ENCODE peak calls at places on chromosomes 16 and 17, in seven cellular contexts. One of them, this sample, is unnamed.

GRCh38 chr17:50813583-50813982 is 21.8 kb upstream of the WFIKKN2 start:
- DNase-seq in breast epithelium: no peak
- DNase-seq in sigmoid colon: no peak
- DNase-seq in pancreas: no peak
- DNase-seq in uterus: no peak
- DNase-seq in cardiac muscle cell: no peak
- DNase-seq in tibial artery: no peak
- DNase-seq in this sample: no peak

GRCh38 chr16:73032548-73033270 is 15.2 kb downstream of the ZFHX3 start:
- DNase-seq in breast epithelium: no peak
- DNase-seq in sigmoid colon: no peak
- DNase-seq in pancreas: no peak
- DNase-seq in uterus: no peak
- DNase-seq in cardiac muscle cell: peak; percentile 44
- DNase-seq in tibial artery: no peak
- DNase-seq in this sample: no peak

GRCh38 chr17:74785096-74785980 is 9.2 kb upstream of the NAT9 start:
- DNase-seq in breast epithelium: no peak
- DNase-seq in sigmoid colon: no peak
- DNase-seq in pancreas: no peak
- DNase-seq in uterus: no peak
- DNase-seq in cardiac muscle cell: no peak
- DNase-seq in tibial artery: no peak
- DNase-seq in this sample: no peak

GRCh38 chr16:684961-685696 is 995 bp upstream of the JMJD8 start:
- DNase-seq in breast epithelium: no peak
- DNase-seq in sigmoid colon: peak; percentile 77
- DNase-seq in pancreas: peak; percentile 78
- DNase-seq in uterus: peak; percentile 43
- DNase-seq in cardiac muscle cell: no peak
- DNase-seq in tibial artery: no peak
- DNase-seq in this sample: no peak

GRCh38 chr17:79011451-79012147 is 2.0 kb upstream of the CANT1 start:
- DNase-seq in breast epithelium: no peak
- DNase-seq in sigmoid colon: no peak
- DNase-seq in pancreas: no peak
- DNase-seq in uterus: peak; percentile 4
- DNase-seq in cardiac muscle cell: no peak
- DNase-seq in tibial artery: no peak
- DNase-seq in this sample: no peak

GRCh38 chr17:40791116-40791515 is 8.6 kb downstream of the KRT28 start:
- DNase-seq in breast epithelium: no peak
- DNase-seq in sigmoid colon: no peak
- DNase-seq in pancreas: no peak
- DNase-seq in uterus: no peak
- DNase-seq in cardiac muscle cell: no peak
- DNase-seq in tibial artery: no peak
- DNase-seq in this sample: no peak

GRCh38 chr17:81821603-81822311 is 11.3 kb downstream of the MCRIP1 start:
- DNase-seq in breast epithelium: peak; percentile 88
- DNase-seq in sigmoid colon: peak; percentile 93
- DNase-seq in pancreas: peak; percentile 97
- DNase-seq in uterus: peak; percentile 55
- DNase-seq in cardiac muscle cell: peak; percentile 69
- DNase-seq in tibial artery: peak; percentile 55
- DNase-seq in this sample: peak; percentile 17

GRCh38 chr17:61379457-61380216 is 20.0 kb upstream of the TBX2 start:
- DNase-seq in breast epithelium: no peak
- DNase-seq in sigmoid colon: no peak
- DNase-seq in pancreas: no peak
- DNase-seq in uterus: no peak
- DNase-seq in cardiac muscle cell: no peak
- DNase-seq in tibial artery: peak; percentile 10
- DNase-seq in this sample: peak; percentile 18

GRCh38 chr17:63533433-63534077 is 10.4 kb downstream of the KCNH6 start:
- DNase-seq in breast epithelium: no peak
- DNase-seq in sigmoid colon: no peak
- DNase-seq in pancreas: no peak
- DNase-seq in uterus: no peak
- DNase-seq in cardiac muscle cell: no peak
- DNase-seq in tibial artery: no peak
- DNase-seq in this sample: no peak

GRCh38 chr17:51650772-51651171 is 390.4 kb downstream of the UTP18 start:
- DNase-seq in breast epithelium: no peak
- DNase-seq in sigmoid colon: no peak
- DNase-seq in pancreas: no peak
- DNase-seq in uterus: no peak
- DNase-seq in cardiac muscle cell: no peak
- DNase-seq in tibial artery: no peak
- DNase-seq in this sample: no peak

GRCh38 chr16:79509221-79509631 is 91.3 kb downstream of the MAF start:
- DNase-seq in breast epithelium: peak; percentile 52
- DNase-seq in sigmoid colon: peak; percentile 89
- DNase-seq in pancreas: peak; percentile 31
- DNase-seq in uterus: no peak
- DNase-seq in cardiac muscle cell: no peak
- DNase-seq in tibial artery: peak; percentile 69
- DNase-seq in this sample: peak; percentile 49

GRCh38 chr16:57676624-57677085 is 8.5 kb downstream of the ADGRG3 start:
- DNase-seq in breast epithelium: no peak
- DNase-seq in sigmoid colon: peak; percentile 13
- DNase-seq in pancreas: no peak
- DNase-seq in uterus: no peak
- DNase-seq in cardiac muscle cell: no peak
- DNase-seq in tibial artery: no peak
- DNase-seq in this sample: no peak

GRCh38 chr17:55433029-55433628 is 11.5 kb upstream of the MMD start:
- DNase-seq in breast epithelium: no peak
- DNase-seq in sigmoid colon: no peak
- DNase-seq in pancreas: no peak
- DNase-seq in uterus: no peak
- DNase-seq in cardiac muscle cell: no peak
- DNase-seq in tibial artery: no peak
- DNase-seq in this sample: no peak

GRCh38 chr17:3222505-3222904 is 15.0 kb downstream of the OR1A1 start:
- DNase-seq in breast epithelium: no peak
- DNase-seq in sigmoid colon: no peak
- DNase-seq in pancreas: no peak
- DNase-seq in uterus: no peak
- DNase-seq in cardiac muscle cell: no peak
- DNase-seq in tibial artery: no peak
- DNase-seq in this sample: no peak

GRCh38 chr17:28749516-28750177 is 5.8 kb downstream of the TRAF4 start:
- DNase-seq in breast epithelium: no peak
- DNase-seq in sigmoid colon: no peak
- DNase-seq in pancreas: no peak
- DNase-seq in uterus: no peak
- DNase-seq in cardiac muscle cell: no peak
- DNase-seq in tibial artery: no peak
- DNase-seq in this sample: no peak

GRCh38 chr17:32487460-32488176 is 825 bp downstream of the CDK5R1 start:
- DNase-seq in breast epithelium: no peak
- DNase-seq in sigmoid colon: no peak
- DNase-seq in pancreas: peak; percentile 53
- DNase-seq in uterus: no peak
- DNase-seq in cardiac muscle cell: peak; percentile 60
- DNase-seq in tibial artery: no peak
- DNase-seq in this sample: no peak

GRCh38 chr16:84504420-84505248 is at the start of gene MEAK7:
- DNase-seq in breast epithelium: peak; percentile 99
- DNase-seq in sigmoid colon: peak; percentile 99
- DNase-seq in pancreas: peak; percentile 99
- DNase-seq in uterus: peak; percentile 99
- DNase-seq in cardiac muscle cell: peak; percentile 99
- DNase-seq in tibial artery: peak; percentile 99
- DNase-seq in this sample: peak; percentile 96

GRCh38 chr17:34275881-34276280 is 5.9 kb downstream of the CCL7 start:
- DNase-seq in breast epithelium: no peak
- DNase-seq in sigmoid colon: no peak
- DNase-seq in pancreas: no peak
- DNase-seq in uterus: no peak
- DNase-seq in cardiac muscle cell: no peak
- DNase-seq in tibial artery: no peak
- DNase-seq in this sample: no peak

GRCh38 chr17:61574542-61575351 is 16.3 kb downstream of the NACA2 start:
- DNase-seq in breast epithelium: no peak
- DNase-seq in sigmoid colon: no peak
- DNase-seq in pancreas: no peak
- DNase-seq in uterus: no peak
- DNase-seq in cardiac muscle cell: peak; percentile 54
- DNase-seq in tibial artery: no peak
- DNase-seq in this sample: no peak

GRCh38 chr17:80872999-80873951 is 118.4 kb upstream of the CHMP6 start:
- DNase-seq in breast epithelium: peak; percentile 42
- DNase-seq in sigmoid colon: peak; percentile 6
- DNase-seq in pancreas: peak; percentile 6
- DNase-seq in uterus: no peak
- DNase-seq in cardiac muscle cell: no peak
- DNase-seq in tibial artery: no peak
- DNase-seq in this sample: no peak

GRCh38 chr16:23382279-23382678 is 70.7 kb downstream of the COG7 start:
- DNase-seq in breast epithelium: no peak
- DNase-seq in sigmoid colon: no peak
- DNase-seq in pancreas: peak; percentile 5
- DNase-seq in uterus: no peak
- DNase-seq in cardiac muscle cell: no peak
- DNase-seq in tibial artery: no peak
- DNase-seq in this sample: no peak

GRCh38 chr16:10883004-10883403 is 6.0 kb downstream of the CIITA start:
- DNase-seq in breast epithelium: no peak
- DNase-seq in sigmoid colon: no peak
- DNase-seq in pancreas: no peak
- DNase-seq in uterus: no peak
- DNase-seq in cardiac muscle cell: no peak
- DNase-seq in tibial artery: no peak
- DNase-seq in this sample: no peak

GRCh38 chr17:77619326-77619725 is 339.2 kb upstream of the TNRC6C start:
- DNase-seq in breast epithelium: no peak
- DNase-seq in sigmoid colon: peak; percentile 35
- DNase-seq in pancreas: no peak
- DNase-seq in uterus: no peak
- DNase-seq in cardiac muscle cell: no peak
- DNase-seq in tibial artery: no peak
- DNase-seq in this sample: no peak

GRCh38 chr16:57537194-57537505 is 779 bp upstream of the CCDC102A start:
- DNase-seq in breast epithelium: no peak
- DNase-seq in sigmoid colon: no peak
- DNase-seq in pancreas: no peak
- DNase-seq in uterus: no peak
- DNase-seq in cardiac muscle cell: no peak
- DNase-seq in tibial artery: no peak
- DNase-seq in this sample: no peak

GRCh38 chr16:69726313-69727060 is at the start of gene NQO1:
- DNase-seq in breast epithelium: peak; percentile 97
- DNase-seq in sigmoid colon: peak; percentile 97
- DNase-seq in pancreas: peak; percentile 89
- DNase-seq in uterus: peak; percentile 91
- DNase-seq in cardiac muscle cell: peak; percentile 93
- DNase-seq in tibial artery: peak; percentile 91
- DNase-seq in this sample: peak; percentile 93

GRCh38 chr16:122342-122741 is 16.1 kb downstream of the NPRL3 start:
- DNase-seq in breast epithelium: no peak
- DNase-seq in sigmoid colon: no peak
- DNase-seq in pancreas: no peak
- DNase-seq in uterus: no peak
- DNase-seq in cardiac muscle cell: no peak
- DNase-seq in tibial artery: no peak
- DNase-seq in this sample: no peak

GRCh38 chr16:8295436-8295835 is 294.9 kb downstream of the TMEM114 start:
- DNase-seq in breast epithelium: no peak
- DNase-seq in sigmoid colon: no peak
- DNase-seq in pancreas: no peak
- DNase-seq in uterus: no peak
- DNase-seq in cardiac muscle cell: no peak
- DNase-seq in tibial artery: no peak
- DNase-seq in this sample: peak; percentile 10
- TF ChIP-seq CTCF in breast epithelium: no peak
- TF ChIP-seq CTCF in sigmoid colon: no peak
- TF ChIP-seq CTCF in pancreas: no peak
- TF ChIP-seq CTCF in uterus: no peak
- TF ChIP-seq CTCF in cardiac muscle cell: no peak
- TF ChIP-seq CTCF in tibial artery: no peak
- TF ChIP-seq CTCF in this sample: no peak

DNA sequence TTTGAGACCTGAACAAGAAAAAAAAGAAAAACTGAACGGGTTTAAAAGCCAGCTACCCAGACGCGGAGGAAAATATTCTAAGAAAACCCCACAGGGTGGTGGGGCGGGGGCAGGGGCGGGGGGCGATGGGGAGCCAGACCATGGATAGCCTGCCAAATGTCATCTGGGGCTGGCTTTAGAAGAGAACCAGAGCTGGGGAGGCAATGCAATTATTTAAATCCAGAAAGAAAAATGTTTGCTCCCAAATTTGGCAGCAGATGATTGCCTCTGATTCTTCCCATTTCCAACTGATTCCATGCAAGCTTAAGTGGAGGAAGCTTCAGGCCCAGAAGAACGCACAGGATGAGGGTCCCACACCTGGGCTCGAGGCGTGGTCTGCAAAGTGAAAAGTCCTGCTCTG is 34.8 kb downstream of the ZNF423 start:
- DNase-seq in breast epithelium: no peak
- DNase-seq in sigmoid colon: no peak
- DNase-seq in pancreas: no peak
- DNase-seq in uterus: no peak
- DNase-seq in cardiac muscle cell: no peak
- DNase-seq in tibial artery: no peak
- DNase-seq in this sample: no peak
- H3K4me3 ChIP-seq in breast epithelium: no peak overlapping the region
- H3K4me3 ChIP-seq in sigmoid colon: no peak overlapping the region
- H3K4me3 ChIP-seq in pancreas: no peak overlapping the region
- H3K4me3 ChIP-seq in uterus: no peak overlapping the region
- H3K4me3 ChIP-seq in cardiac muscle cell: no peak overlapping the region
- H3K4me3 ChIP-seq in tibial artery: no peak overlapping the region
- H3K4me3 ChIP-seq in this sample: no peak overlapping the region

DNA sequence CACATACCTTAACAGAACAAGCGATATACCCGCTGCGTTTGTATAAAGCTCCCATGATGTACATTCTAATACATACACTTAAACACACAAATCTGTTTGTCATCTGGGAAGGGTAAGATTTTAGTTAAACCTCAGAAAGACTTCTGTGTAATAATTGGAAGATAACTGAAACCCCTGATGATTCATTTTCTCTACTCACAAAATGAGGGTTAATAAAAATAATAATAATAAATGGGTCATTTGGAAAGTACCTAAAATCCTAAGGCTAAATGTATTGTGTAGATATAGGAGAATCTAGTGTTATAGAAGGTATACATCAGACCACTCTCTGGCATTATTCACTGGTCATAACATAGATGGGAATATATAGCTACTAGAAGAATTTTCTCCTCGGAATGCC is 64.7 kb upstream of the SOX9 start:
- DNase-seq in breast epithelium: no peak
- DNase-seq in sigmoid colon: no peak
- DNase-seq in pancreas: no peak
- DNase-seq in uterus: no peak
- DNase-seq in cardiac muscle cell: no peak
- DNase-seq in tibial artery: no peak
- DNase-seq in this sample: no peak
- H3K27ac ChIP-seq in breast epithelium: peak overlapping the region; percentile 82
- H3K27ac ChIP-seq in sigmoid colon: no peak overlapping the region
- H3K27ac ChIP-seq in pancreas: peak overlapping the region; percentile 9
- H3K27ac ChIP-seq in uterus: no peak overlapping the region
- H3K27ac ChIP-seq in cardiac muscle cell: no peak overlapping the region
- H3K27ac ChIP-seq in tibial artery: no peak overlapping the region
- H3K27ac ChIP-seq in this sample: no peak overlapping the region

GRCh38 chr16:85563515-85564276 is 49.4 kb upstream of the GSE1 start:
- DNase-seq in breast epithelium: no peak
- DNase-seq in sigmoid colon: peak; percentile 85
- DNase-seq in pancreas: peak; percentile 63
- DNase-seq in uterus: peak; percentile 53
- DNase-seq in cardiac muscle cell: no peak
- DNase-seq in tibial artery: peak; percentile 84
- DNase-seq in this sample: no peak
- TF ChIP-seq CTCF in breast epithelium: no peak
- TF ChIP-seq CTCF in sigmoid colon: no peak
- TF ChIP-seq CTCF in pancreas: no peak
- TF ChIP-seq CTCF in uterus: peak; percentile 8
- TF ChIP-seq CTCF in cardiac muscle cell: no peak
- TF ChIP-seq CTCF in tibial artery: peak; percentile 15
- TF ChIP-seq CTCF in this sample: no peak